ENCODE peak calls at places on chromosome 10, in five cellular contexts. J is tibial artery, I is endodermal cell, K is spleen, G is prostate gland. Y is an unnamed sample.

GRCh38 chr10:61981460-61981859 is 80.0 kb downstream of the ARID5B start:
- DNase-seq in I (no peak), G (no peak), J (no peak), K (no peak), Y (no peak)

GRCh38 chr10:118116555-118117311 is 70.0 kb upstream of the RAB11FIP2 start:
- DNase-seq in K (no peak), J (no peak), G (peak; percentile 41), I (no peak), Y (no peak)

GRCh38 chr10:114151486-114151885 is 22.5 kb downstream of the CCDC186 start:
- DNase-seq in K (no peak), G (no peak), I (no peak), J (no peak), Y (no peak)

GRCh38 chr10:110206988-110207804 is at the start of gene MXI1:
- DNase-seq in K (peak; percentile 91), J (peak; percentile 89), I (peak; percentile 93), G (peak; percentile 82), Y (peak; percentile 30)

GRCh38 chr10:106114656-106115186 is 1049.8 kb downstream of the SORCS1 start:
- DNase-seq in G (no peak), K (no peak), J (no peak), I (no peak), Y (no peak)

GRCh38 chr10:71472912-71473311 is 76.2 kb downstream of the CDH23 start:
- DNase-seq in J (no peak), G (no peak), K (peak; percentile 46), I (no peak), Y (no peak)

GRCh38 chr10:113576853-113577252 is 24.0 kb downstream of the HABP2 start:
- DNase-seq in I (peak; percentile 77), G (no peak), K (no peak), J (no peak), Y (no peak)

GRCh38 chr10:6009961-6010360 is 32.6 kb upstream of the IL15RA start:
- DNase-seq in K (no peak), I (no peak), J (no peak), G (no peak), Y (no peak)

GRCh38 chr10:43645866-43646265 is 2.8 kb downstream of the ZNF32 start:
- DNase-seq in K (no peak), G (no peak), J (no peak), I (no peak), Y (no peak)

GRCh38 chr10:117996709-117997108 is 50.0 kb downstream of the RAB11FIP2 start:
- DNase-seq in I (no peak), G (no peak), J (no peak), K (no peak), Y (no peak)

GRCh38 chr10:115774721-115775120 is 498.3 kb downstream of the GFRA1 start:
- DNase-seq in J (no peak), I (no peak), K (no peak), G (no peak), Y (no peak)

GRCh38 chr10:98293550-98294269 is 25.7 kb upstream of the LOXL4 start:
- DNase-seq in J (no peak), G (no peak), K (no peak), I (no peak), Y (no peak)

GRCh38 chr10:24622781-24623301 is 100.8 kb downstream of the ARHGAP21 start:
- DNase-seq in G (no peak), I (no peak), J (no peak), K (no peak), Y (no peak)

GRCh38 chr10:74079914-74080590 is 70.6 kb downstream of the AP3M1 start:
- DNase-seq in K (no peak), J (no peak), I (no peak), G (no peak), Y (no peak)

GRCh38 chr10:71548494-71548846 is 151.8 kb downstream of the CDH23 start:
- DNase-seq in J (no peak), G (no peak), I (peak; percentile 76), K (no peak), Y (no peak)

GRCh38 chr10:24494777-24495176 is 228.9 kb downstream of the ARHGAP21 start:
- DNase-seq in I (peak; percentile 58), K (no peak), J (no peak), G (no peak), Y (no peak)

GRCh38 chr10:95289003-95289920 is 1.5 kb downstream of the PDLIM1 start:
- DNase-seq in K (no peak), J (no peak), G (no peak), I (peak; percentile 86), Y (no peak)

GRCh38 chr10:55631071-55631654 is 729.9 kb downstream of the ZWINT start:
- DNase-seq in G (no peak), I (peak; percentile 96), K (peak; percentile 80), J (no peak), Y (no peak)

GRCh38 chr10:124436191-124436638 is 13.6 kb downstream of the NKX1-2 start:
- DNase-seq in G (no peak), K (no peak), J (no peak), I (no peak), Y (no peak)

GRCh38 chr10:23063387-23064287 is 31.7 kb upstream of the MSRB2 start:
- DNase-seq in K (no peak), I (no peak), G (no peak), J (no peak), Y (no peak)

GRCh38 chr10:86684305-86684704 is 16.0 kb downstream of the LDB3 start:
- DNase-seq in K (no peak), G (no peak), I (peak; percentile 89), J (peak; percentile 91), Y (no peak)

GRCh38 chr10:23974886-23975830 is 233.8 kb upstream of the KIAA1217 start:
- DNase-seq in J (no peak), G (no peak), I (no peak), K (no peak), Y (no peak)

GRCh38 chr10:52779541-52780390 is 7.2 kb upstream of the MBL2 start:
- DNase-seq in I (peak; percentile 97), G (no peak), J (peak; percentile 66), K (no peak), Y (no peak)

GRCh38 chr10:118948784-118949183 is 80.7 kb upstream of the NANOS1 start:
- DNase-seq in G (no peak), K (no peak), I (no peak), J (peak; percentile 37), Y (no peak)

GRCh38 chr10:19874791-19875190 is 58.6 kb downstream of the PLXDC2 start:
- DNase-seq in I (no peak), J (no peak), K (no peak), G (no peak), Y (no peak)

GRCh38 chr10:118950190-118950658 is 79.3 kb upstream of the NANOS1 start:
- DNase-seq in K (no peak), I (no peak), J (no peak), G (no peak), Y (no peak)

GRCh38 chr10:35425596-35425995 is 89.3 kb downstream of the CCNY start:
- DNase-seq in J (no peak), I (no peak), G (no peak), K (no peak), Y (no peak)

GRCh38 chr10:35423505-35424306 is 87.4 kb downstream of the CCNY start:
- DNase-seq in J (no peak), K (no peak), G (no peak), I (no peak), Y (no peak)

GRCh38 chr10:35422236-35422635 is 85.9 kb downstream of the CCNY start:
- DNase-seq in K (no peak), J (no peak), I (no peak), G (no peak), Y (no peak)

GRCh38 chr10:35426657-35427056 is 90.3 kb downstream of the CCNY start:
- DNase-seq in I (no peak), K (no peak), G (no peak), J (no peak), Y (no peak)

DNA sequence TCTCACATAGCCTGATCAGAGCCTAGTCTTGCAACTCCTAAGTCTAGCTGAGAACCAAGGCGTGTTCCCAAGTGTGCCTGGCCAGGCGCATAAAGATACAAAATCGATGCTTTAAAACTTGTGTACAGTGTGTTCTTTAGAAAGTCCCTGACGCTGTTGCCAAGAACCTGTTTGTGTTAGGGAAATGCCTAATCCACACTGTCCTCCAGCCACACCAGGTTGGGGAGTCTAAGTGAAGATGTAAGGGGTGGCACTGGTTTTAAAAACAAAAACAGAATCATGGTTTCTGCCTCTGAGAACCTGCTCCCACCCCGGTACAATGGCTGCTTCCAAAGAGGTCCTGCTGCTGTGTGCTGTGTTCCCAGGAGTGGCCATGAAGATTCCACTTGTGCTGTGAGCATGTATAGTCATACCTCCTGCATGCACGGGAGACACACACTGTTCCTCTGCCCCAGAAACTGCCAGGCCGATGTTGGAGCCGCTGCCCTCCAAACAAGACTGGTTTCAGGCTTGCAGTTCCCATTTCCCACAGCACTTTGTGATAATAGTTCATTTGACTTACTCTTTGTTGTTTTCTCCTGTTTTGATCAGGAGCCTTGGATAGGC is 88.5 kb downstream of the CCNY start:
- DNase-seq in G (peak; percentile 23), I (no peak), K (no peak), J (no peak), Y (no peak)
- H3K9me3 ChIP-seq in G (no peaks in the 10 kb centered on the region), I (peaks cover 5% of the 10 kb centered on the region), K (no peaks in the 10 kb centered on the region), J (no peaks in the 10 kb centered on the region), Y (no peaks in the 10 kb centered on the region)

GRCh38 chr10:18460061-18460460 is 191.3 kb downstream of the NSUN6 start:
- DNase-seq in J (no peak), K (no peak), G (no peak), I (no peak), Y (no peak)

GRCh38 chr10:18469125-18469524 is 182.3 kb downstream of the NSUN6 start:
- DNase-seq in I (no peak), G (no peak), K (no peak), J (no peak), Y (no peak)

GRCh38 chr10:18463673-18464211 is 187.6 kb downstream of the NSUN6 start:
- DNase-seq in G (no peak), I (no peak), K (no peak), J (no peak), Y (no peak)
- H3K9me3 ChIP-seq in G (no peaks in the 10 kb centered on the region), I (no peaks in the 10 kb centered on the region), K (no peaks in the 10 kb centered on the region), J (no peaks in the 10 kb centered on the region), Y (no peaks in the 10 kb centered on the region)

GRCh38 chr10:112302335-112302734 is 19.1 kb downstream of the TECTB start:
- DNase-seq in K (no peak), G (no peak), J (no peak), I (no peak), Y (no peak)

GRCh38 chr10:112307631-112308502 is 24.7 kb downstream of the TECTB start:
- DNase-seq in J (no peak), I (peak; percentile 89), K (no peak), G (no peak), Y (no peak)

GRCh38 chr10:112299456-112299855 is 16.3 kb downstream of the TECTB start:
- DNase-seq in G (peak; percentile 13), I (no peak), K (no peak), J (no peak), Y (no peak)

GRCh38 chr10:112303528-112303927 is 20.3 kb downstream of the TECTB start:
- DNase-seq in K (no peak), G (no peak), I (no peak), J (no peak), Y (no peak)

DNA sequence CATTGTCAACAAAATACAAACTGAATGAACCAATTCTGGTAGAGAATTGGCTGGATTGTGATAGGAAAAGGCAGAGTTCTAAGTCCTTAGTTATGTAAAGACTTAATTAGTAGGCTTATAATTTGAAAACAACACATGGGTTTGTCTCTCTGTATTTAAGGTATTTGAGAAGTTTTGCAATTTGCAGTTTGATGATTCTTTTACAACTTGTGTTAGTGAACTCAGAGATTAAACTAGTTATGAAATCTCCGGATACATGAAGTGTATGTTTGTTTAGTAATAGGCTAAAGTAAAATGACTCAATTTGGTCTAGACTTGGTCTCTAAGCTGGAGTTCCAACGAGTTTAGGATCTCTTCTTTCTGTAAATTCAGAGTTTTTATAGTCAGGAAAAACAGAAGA is 21.3 kb downstream of the TECTB start:
- DNase-seq in K (no peak), G (no peak), J (no peak), I (no peak), Y (no peak)
- H3K9me3 ChIP-seq in K (no peaks in the 10 kb centered on the region), G (no peaks in the 10 kb centered on the region), J (no peaks in the 10 kb centered on the region), I (no peaks in the 10 kb centered on the region), Y (no peaks in the 10 kb centered on the region)

GRCh38 chr10:131184503-131184902 is 127.0 kb downstream of the TCERG1L start:
- DNase-seq in K (no peak), G (no peak), J (no peak), I (peak; percentile 30), Y (no peak)
- H3K9me3 ChIP-seq in K (no peaks in the 10 kb centered on the region), G (no peaks in the 10 kb centered on the region), J (no peaks in the 10 kb centered on the region), I (no peaks in the 10 kb centered on the region), Y (no peaks in the 10 kb centered on the region)

Y was measured in CD4-positive, alpha-beta T cell.